ENCODE peak calls at places on chromosomes 12 and 14, in six cellular contexts. D is AG04450, I is osteoblast, Q is substantia nigra, B is endodermal cell, W is GM23338. K is an unnamed sample.

GRCh38 chr12:92144631-92145480 is 790 bp downstream of the BTG1 start:
- DNase-seq in B (peak), Q (peak), D (no peak), W (peak), I (peak), K (no peak)

GRCh38 chr12:120399531-120399930 is 30.6 kb upstream of the MSI1 start:
- DNase-seq in D (peak), W (no peak), I (peak), Q (no peak), B (no peak), K (no peak)

GRCh38 chr14:32010561-32011188 is 66.4 kb upstream of the ARHGAP5 start:
- DNase-seq in B (no peak), I (no peak), D (no peak), W (no peak), Q (no peak), K (no peak)

GRCh38 chr14:51302319-51303030 is 62.4 kb downstream of the TMX1 start:
- DNase-seq in B (no peak), D (no peak), Q (no peak), I (no peak), W (no peak), K (no peak)

GRCh38 chr14:86055512-86055911 is 525.6 kb downstream of the FLRT2 start:
- DNase-seq in B (no peak), D (no peak), W (peak), I (no peak), Q (no peak), K (no peak)

GRCh38 chr14:101408077-101408831 is 153.0 kb upstream of the DIO3 start:
- DNase-seq in W (no peak), Q (no peak), D (peak), I (peak), B (no peak), K (no peak)

GRCh38 chr14:32259368-32260013 is 56.4 kb upstream of the RNU6-8 start:
- DNase-seq in W (peak), Q (no peak), B (peak), I (no peak), D (peak), K (peak)

GRCh38 chr14:49019467-49020100 is 566.6 kb downstream of the RPS29 start:
- DNase-seq in I (no peak), Q (no peak), B (no peak), W (no peak), D (no peak), K (no peak)

GRCh38 chr12:46364777-46365580 is 7.6 kb downstream of the SLC38A2 start:
- DNase-seq in B (no peak), D (no peak), I (no peak), Q (peak), W (no peak), K (no peak)

GRCh38 chr12:100520048-100520769 is 46.5 kb downstream of the NR1H4 start:
- DNase-seq in I (peak), W (peak), D (no peak), Q (no peak), B (no peak), K (no peak)

GRCh38 chr14:20460458-20461229 is 590 bp downstream of the PIP4P1 start:
- DNase-seq in Q (no peak), B (peak), D (no peak), W (peak), I (peak), K (no peak)

GRCh38 chr14:91377700-91378652 is 39.6 kb downstream of the CCDC88C start:
- DNase-seq in I (no peak), B (no peak), Q (no peak), D (no peak), W (no peak), K (no peak)

GRCh38 chr14:39279515-39279914 is 45.8 kb downstream of the MIA2 start:
- DNase-seq in D (no peak), Q (no peak), B (no peak), I (no peak), W (no peak), K (no peak)

GRCh38 chr14:100225169-100225568 is 13.8 kb upstream of the YY1 start:
- DNase-seq in W (no peak), B (no peak), I (no peak), Q (no peak), D (no peak), K (no peak)
- H3K27ac ChIP-seq in W (no peak), B (no peak), I (no peak), Q (no peak), D (no peak), K (no peak)

DNA sequence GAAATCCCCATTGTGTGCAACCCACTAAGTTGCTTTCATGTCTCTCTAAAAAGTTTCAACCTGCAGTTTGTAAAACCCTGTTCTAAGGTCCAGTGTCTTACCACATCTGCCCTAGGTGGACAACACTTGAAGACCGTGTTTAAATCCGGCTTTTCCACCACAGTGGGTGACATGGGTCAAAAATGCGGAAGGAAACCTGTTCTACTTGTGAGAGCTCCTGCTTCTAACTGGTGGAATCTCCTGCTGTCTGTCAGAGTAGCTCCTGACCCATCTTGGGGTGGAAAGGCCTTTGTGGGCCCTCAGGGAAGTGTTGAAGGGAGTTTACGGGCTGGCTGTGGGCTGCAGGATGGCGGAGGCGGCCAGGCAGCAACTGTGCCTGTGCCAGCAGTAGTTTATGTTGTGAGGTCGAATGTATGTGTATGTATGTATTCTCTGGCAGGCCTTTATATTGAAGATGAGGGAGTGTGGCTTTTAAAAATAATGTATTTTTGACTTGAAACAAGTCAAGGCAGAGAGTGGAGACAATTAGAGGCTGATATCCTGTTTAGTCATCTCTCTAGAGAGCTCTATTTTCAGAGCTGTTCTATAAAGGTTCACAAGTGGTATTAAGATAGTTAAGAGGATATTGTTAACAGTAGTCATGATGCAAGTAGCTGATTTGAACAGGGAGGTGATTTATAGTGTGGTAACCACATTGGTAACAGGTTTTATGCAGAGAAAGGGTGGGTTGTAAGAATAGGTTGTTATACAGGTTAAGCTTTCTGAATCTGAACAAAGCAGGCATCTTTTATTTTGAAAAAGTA is 67.0 kb downstream of the PRKCH start:
- DNase-seq in Q (no peak), I (peak), W (no peak), B (no peak), D (no peak), K (peak)
- H3K27ac ChIP-seq in Q (no peak), I (peak), W (no peak), B (no peak), D (no peak), K (peak)

GRCh38 chr14:100079606-100080005 is 14.4 kb downstream of the EVL start:
- DNase-seq in D (no peak), Q (no peak), I (no peak), B (no peak), W (no peak), K (no peak)
- H3K27ac ChIP-seq in D (no peak), Q (peak), I (peak), B (no peak), W (no peak), K (no peak)

GRCh38 chr12:93778306-93778705 is 101.1 kb downstream of the CRADD start:
- DNase-seq in W (no peak), D (peak), I (peak), Q (no peak), B (no peak), K (no peak)
- H3K27ac ChIP-seq in W (no peak), D (no peak), I (peak), Q (peak), B (no peak), K (no peak)

GRCh38 chr12:19234171-19234704 is 104.7 kb downstream of the PLEKHA5 start:
- DNase-seq in D (no peak), I (no peak), W (no peak), B (peak), Q (no peak), K (no peak)

GRCh38 chr12:19239046-19239445 is 109.5 kb downstream of the PLEKHA5 start:
- DNase-seq in I (no peak), Q (no peak), D (no peak), W (no peak), B (peak), K (no peak)

GRCh38 chr12:19236656-19237055 is 107.1 kb downstream of the PLEKHA5 start:
- DNase-seq in W (no peak), Q (no peak), I (no peak), B (no peak), D (no peak), K (no peak)

GRCh38 chr12:19238520-19238919 is 109.0 kb downstream of the PLEKHA5 start:
- DNase-seq in W (no peak), Q (no peak), D (no peak), I (no peak), B (no peak), K (no peak)

DNA sequence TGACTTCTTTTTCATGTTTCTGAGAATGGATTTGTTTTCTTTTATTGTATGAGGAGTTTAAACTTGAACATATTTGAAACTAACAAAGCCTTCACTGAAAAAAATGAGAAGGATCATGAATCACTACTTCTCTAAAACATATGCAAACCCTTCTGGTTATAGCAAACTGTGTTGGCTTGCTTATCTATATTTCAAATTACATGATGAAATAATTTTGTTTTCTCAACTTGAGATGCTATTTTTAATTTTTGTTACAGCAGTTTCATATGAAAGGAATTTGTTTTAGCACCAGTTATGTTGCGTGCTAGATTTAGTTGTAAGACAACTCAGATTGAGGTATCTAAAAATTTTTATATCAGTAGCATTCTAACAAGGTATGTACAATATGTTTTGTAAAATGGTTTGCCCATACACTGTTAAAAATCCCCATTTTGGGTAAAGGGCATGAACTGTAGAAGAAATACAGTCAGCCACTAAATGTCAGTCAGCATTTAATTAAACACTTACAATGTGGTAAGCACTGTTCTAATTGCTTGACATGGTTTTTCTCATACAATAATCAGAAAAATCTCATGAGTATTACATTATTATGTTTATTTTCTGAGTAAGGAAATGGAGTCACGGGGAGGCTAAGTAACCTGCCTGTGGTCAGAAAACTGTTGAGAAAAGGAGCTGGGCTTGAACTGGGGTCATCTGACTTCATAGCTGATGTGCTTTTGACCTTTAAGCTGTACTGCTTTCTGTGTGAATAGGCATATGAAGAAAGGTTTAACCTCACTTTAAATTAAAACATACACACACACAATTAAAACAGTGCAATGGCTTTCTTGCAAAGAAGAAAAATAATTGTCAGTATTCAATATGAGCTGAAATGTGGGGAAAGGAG is 105.7 kb downstream of the PLEKHA5 start:
- DNase-seq in W (no peak), B (no peak), I (no peak), Q (no peak), D (no peak), K (no peak)
- H3K27ac ChIP-seq in W (no peak), B (no peak), I (peak), Q (no peak), D (no peak), K (no peak)

GRCh38 chr12:112977641-112978040 is 678 bp upstream of the OAS2 start:
- DNase-seq in D (no peak), I (no peak), B (no peak), W (no peak), Q (no peak), K (no peak)

GRCh38 chr12:112980491-112981158 is 2.3 kb downstream of the OAS2 start:
- DNase-seq in B (no peak), W (no peak), I (no peak), Q (no peak), D (no peak), K (no peak)

GRCh38 chr12:112978163-112979081 is at the start of gene OAS2:
- DNase-seq in Q (peak), W (peak), B (peak), D (no peak), I (peak), K (peak)

GRCh38 chr12:112977139-112977538 is 1.2 kb upstream of the OAS2 start:
- DNase-seq in I (no peak), W (no peak), D (no peak), B (no peak), Q (no peak), K (no peak)

GRCh38 chr12:112979281-112979680 is 962 bp downstream of the OAS2 start:
- DNase-seq in W (no peak), Q (no peak), D (no peak), B (no peak), I (no peak), K (no peak)
- H3K27ac ChIP-seq in W (no peak), Q (peak), D (no peak), B (no peak), I (no peak), K (peak)

K was measured in epithelial cell of prostate.